ENCODE peak calls at places on chromosomes 12 and 14, in four cellular contexts. I is kidney; H is CD4-positive, alpha-beta T cell; W is uterus. O is an unnamed sample.

GRCh38 chr12:110816248-110816647 is 30.5 kb upstream of the CCDC63 start:
- DNase-seq in W (no peak), H (no peak), I (no peak), O (no peak)

GRCh38 chr12:12482150-12482761 is 80.4 kb downstream of the DUSP16 start:
- DNase-seq in H (peak; percentile 56), I (no peak), W (no peak), O (no peak)

GRCh38 chr14:103927566-103927965 is 690 bp upstream of the TDRD9 start:
- DNase-seq in H (no peak), I (no peak), W (no peak), O (no peak)

GRCh38 chr12:19248929-19249602 is 119.5 kb downstream of the PLEKHA5 start:
- DNase-seq in W (no peak), I (no peak), H (no peak), O (no peak)

GRCh38 chr14:39230416-39230815 is 3.3 kb upstream of the MIA2 start:
- DNase-seq in H (no peak), W (no peak), I (no peak), O (no peak)

GRCh38 chr12:130609966-130610365 is 106.1 kb downstream of the RIMBP2 start:
- DNase-seq in H (no peak), W (no peak), I (no peak), O (no peak)

GRCh38 chr12:32532415-32532814 is 133.1 kb downstream of the FGD4 start:
- DNase-seq in W (no peak), I (no peak), H (no peak), O (no peak)

GRCh38 chr12:44509471-44509870 is 366.6 kb downstream of the NELL2 start:
- DNase-seq in H (no peak), W (no peak), I (no peak), O (no peak)

GRCh38 chr14:76201162-76201561 is 49.4 kb downstream of the GPATCH2L start:
- DNase-seq in H (no peak), I (no peak), W (no peak), O (no peak)

GRCh38 chr12:52690351-52691075 is 10.3 kb upstream of the KRT1 start:
- DNase-seq in I (no peak), W (no peak), H (no peak), O (no peak)

GRCh38 chr12:52044284-52044983 is 6.8 kb upstream of the NR4A1 start:
- DNase-seq in I (peak; percentile 82), H (no peak), W (peak; percentile 93), O (no peak)

GRCh38 chr12:77979597-77980250 is 149.0 kb downstream of the NAV3 start:
- DNase-seq in W (no peak), H (no peak), I (no peak), O (no peak)

GRCh38 chr12:867905-868304 is 81.6 kb downstream of the RAD52 start:
- DNase-seq in I (no peak), H (no peak), W (no peak), O (no peak)

GRCh38 chr12:873954-874353 is 75.5 kb downstream of the RAD52 start:
- DNase-seq in W (no peak), I (no peak), H (no peak), O (no peak)

GRCh38 chr12:865614-866013 is 83.9 kb downstream of the RAD52 start:
- DNase-seq in I (no peak), W (no peak), H (no peak), O (no peak)

GRCh38 chr12:870378-870777 is 79.1 kb downstream of the RAD52 start:
- DNase-seq in W (no peak), I (no peak), H (no peak), O (no peak)

GRCh38 chr12:868722-869121 is 80.8 kb downstream of the RAD52 start:
- DNase-seq in H (no peak), I (no peak), W (no peak), O (no peak)
- TF ChIP-seq CTCF in H (no peak), I (no peak), W (no peak), O (no peak)

DNA sequence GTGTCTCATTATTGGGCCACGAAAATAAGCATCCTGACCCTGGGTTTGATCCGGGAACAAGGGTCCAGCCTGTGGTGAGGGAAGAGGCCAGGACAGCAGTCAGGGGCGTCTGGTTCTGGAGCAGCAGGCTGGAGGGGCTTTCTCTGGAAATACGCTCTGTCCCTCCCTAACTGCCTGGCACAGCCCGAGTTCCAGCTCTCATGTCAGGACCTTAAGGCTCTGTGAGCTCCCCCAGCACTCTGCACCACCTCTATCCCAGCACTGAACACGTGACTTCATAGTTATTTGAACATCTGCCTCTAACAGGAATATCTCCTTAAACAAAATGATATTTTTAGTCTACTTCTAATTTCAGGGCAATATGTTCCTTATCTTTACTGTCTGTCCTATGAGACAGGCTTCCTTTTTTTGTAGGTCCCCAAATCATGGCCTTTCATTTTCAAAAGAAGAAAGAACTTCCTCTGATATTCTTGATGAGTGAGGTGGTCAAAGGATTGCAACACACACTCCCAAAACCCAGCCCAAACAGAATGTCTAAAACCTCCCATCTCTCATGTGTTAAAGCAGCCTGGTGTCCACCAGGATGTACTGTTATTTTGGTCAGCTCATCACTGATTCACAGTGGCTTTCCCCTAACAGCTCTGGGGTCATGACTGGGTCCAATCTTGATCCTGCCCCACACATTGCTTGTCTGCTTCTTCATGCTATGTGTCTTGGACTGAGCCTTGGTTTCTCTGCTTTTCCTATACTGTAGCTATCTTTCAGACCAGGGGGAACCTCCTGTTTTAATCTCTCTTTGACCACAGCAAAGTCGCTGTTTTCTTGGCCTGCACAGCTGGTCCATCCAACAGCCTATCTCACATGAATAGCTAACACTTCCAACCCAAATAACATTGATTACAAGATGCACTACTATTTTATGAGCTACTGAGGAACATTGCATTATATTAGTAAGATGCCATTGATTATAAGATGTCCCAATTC is 9.8 kb downstream of the AQP6 start:
- DNase-seq in I (no peak), W (no peak), H (no peak), O (no peak)
- TF ChIP-seq CTCF in I (no peak), W (no peak), H (no peak), O (no peak)

DNA sequence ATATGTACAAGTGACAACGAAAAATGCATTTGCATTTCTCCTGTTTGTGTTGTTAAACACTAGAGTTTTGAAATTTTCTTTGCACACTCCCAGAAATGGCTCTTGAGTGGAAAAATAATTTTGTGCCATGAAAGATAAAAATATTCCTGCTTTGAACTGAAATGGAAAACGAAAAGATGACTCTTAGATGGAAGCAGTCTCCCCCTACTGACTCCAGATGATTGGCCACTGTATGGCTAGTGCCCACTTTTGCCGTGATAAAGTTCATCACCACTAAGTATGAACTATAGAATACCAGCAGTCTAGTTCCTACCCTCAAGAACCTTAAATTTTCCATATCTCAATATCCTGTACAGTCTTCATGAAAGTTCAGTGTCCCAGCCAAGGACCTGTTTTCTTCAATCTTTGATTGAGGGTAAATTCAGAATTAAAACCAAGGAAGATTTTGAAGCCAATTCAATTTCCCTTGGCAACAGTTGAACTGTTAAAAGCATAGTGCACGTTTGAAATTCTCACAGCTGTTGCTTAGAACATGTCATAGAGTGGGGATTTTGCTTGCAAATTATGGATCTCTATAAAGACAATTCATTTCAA is 1.6 kb upstream of the PPP2R5E start:
- DNase-seq in H (no peak), I (no peak), W (no peak), O (no peak)
- TF ChIP-seq CTCF in H (no peak), I (peak; percentile 18), W (peak; percentile 57), O (no peak)

GRCh38 chr14:65335548-65335947 is 77.0 kb upstream of the FUT8 start:
- DNase-seq in I (no peak), W (no peak), H (no peak), O (no peak)
- TF ChIP-seq CTCF in I (no peak), W (no peak), H (no peak), O (no peak)

DNA sequence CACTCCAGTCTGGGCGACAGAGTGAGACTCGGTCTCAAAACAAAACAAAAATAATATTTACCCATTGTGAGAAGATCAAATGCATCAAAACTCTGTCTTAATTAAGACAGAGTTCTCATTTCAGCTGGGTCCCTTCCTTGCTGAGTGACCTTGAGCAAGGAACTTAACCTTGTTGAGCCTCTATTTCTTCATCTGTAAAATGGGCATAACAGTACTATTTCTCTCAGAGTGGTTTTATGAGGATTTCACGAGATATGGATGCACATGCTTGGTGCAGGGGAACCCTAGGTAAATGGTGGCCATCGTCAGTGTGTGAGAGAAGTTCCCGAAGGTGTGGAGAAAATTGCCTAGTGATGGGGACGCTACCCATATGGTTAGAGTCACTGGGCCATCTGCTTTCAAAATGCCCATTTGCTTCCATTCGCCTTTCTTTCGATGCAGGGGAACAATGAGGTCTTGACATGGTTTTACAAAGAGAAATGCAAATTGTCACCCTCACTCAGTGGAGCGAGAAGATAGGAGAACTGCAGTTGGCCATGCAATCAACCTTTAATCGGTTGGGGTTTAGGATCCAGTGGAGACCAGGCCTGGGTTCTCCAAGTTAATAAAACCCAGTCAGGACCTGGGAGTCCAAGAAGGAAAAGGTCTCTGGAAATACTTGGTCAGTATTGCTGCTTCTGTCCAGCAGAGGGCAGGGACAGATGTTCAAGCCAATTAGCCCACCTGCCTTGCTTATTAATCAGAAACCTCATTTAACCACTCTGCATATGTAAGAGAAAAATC is 37.1 kb downstream of the CFAP251 start:
- DNase-seq in W (no peak), H (no peak), I (no peak), O (no peak)
- TF ChIP-seq CTCF in W (peak; percentile 17), H (no peak), I (peak; percentile 56), O (no peak)

O was measured in omental fat pad.